ENCODE peak calls at places on chromosomes 3 and 15, in six cellular contexts. H, G, W, U, S and O are unnamed samples.

GRCh38 chr3:179973024-179973423 is 63.7 kb downstream of the PEX5L start:
- DNase-seq in H (no peak), G (no peak), W (no peak), U (no peak), S (no peak), O (no peak)

GRCh38 chr15:73782339-73782979 is 29.3 kb upstream of the INSYN1 start:
- DNase-seq in H (no peak), G (no peak), W (no peak), U (no peak), S (no peak), O (no peak)

GRCh38 chr15:60423540-60423939 is 25.8 kb upstream of the ANXA2 start:
- DNase-seq in H (no peak), G (peak; percentile 74), W (peak; percentile 56), U (peak; percentile 89), S (no peak), O (no peak)

GRCh38 chr15:57284535-57284934 is 91.8 kb upstream of the CGNL1 start:
- DNase-seq in H (no peak), G (no peak), W (no peak), U (no peak), S (no peak), O (no peak)

GRCh38 chr3:88235102-88235501 is 85.3 kb downstream of the C3orf38 start:
- DNase-seq in H (no peak), G (no peak), W (no peak), U (no peak), S (no peak), O (no peak)

GRCh38 chr3:128416578-128417150 is 50.0 kb downstream of the DNAJB8 start:
- DNase-seq in H (no peak), G (no peak), W (peak; percentile 1), U (peak; percentile 45), S (no peak), O (no peak)

GRCh38 chr3:57158813-57159678 is 6.1 kb downstream of the IL17RD start:
- DNase-seq in H (no peak), G (no peak), W (no peak), U (no peak), S (no peak), O (no peak)

GRCh38 chr3:53190659-53191058 is 29.6 kb downstream of the PRKCD start:
- DNase-seq in H (no peak), G (no peak), W (no peak), U (no peak), S (no peak), O (no peak)

GRCh38 chr3:49199900-49200281 is 28.5 kb downstream of the KLHDC8B start:
- DNase-seq in H (no peak), G (no peak), W (no peak), U (no peak), S (no peak), O (no peak)
- H3K4me3 ChIP-seq in H (peak overlapping the region; percentile 37), G (peak overlapping the region; percentile 30), W (peak overlapping the region; percentile 47), U (no peak overlapping the region), S (peak overlapping the region; percentile 63), O (no peak overlapping the region)

GRCh38 chr3:59542276-59542675 is 492.5 kb upstream of the CFAP20DC start:
- DNase-seq in H (no peak), G (no peak), W (no peak), U (no peak), S (no peak), O (no peak)

GRCh38 chr3:59535791-59536221 is 486.0 kb upstream of the CFAP20DC start:
- DNase-seq in H (no peak), G (peak; percentile 12), W (peak; percentile 23), U (peak; percentile 9), S (no peak), O (no peak)

GRCh38 chr3:59540696-59541095 is 490.9 kb upstream of the CFAP20DC start:
- DNase-seq in H (no peak), G (no peak), W (no peak), U (no peak), S (no peak), O (no peak)

GRCh38 chr3:59541352-59541751 is 491.5 kb upstream of the CFAP20DC start:
- DNase-seq in H (no peak), G (no peak), W (no peak), U (no peak), S (no peak), O (peak; percentile 62)

DNA sequence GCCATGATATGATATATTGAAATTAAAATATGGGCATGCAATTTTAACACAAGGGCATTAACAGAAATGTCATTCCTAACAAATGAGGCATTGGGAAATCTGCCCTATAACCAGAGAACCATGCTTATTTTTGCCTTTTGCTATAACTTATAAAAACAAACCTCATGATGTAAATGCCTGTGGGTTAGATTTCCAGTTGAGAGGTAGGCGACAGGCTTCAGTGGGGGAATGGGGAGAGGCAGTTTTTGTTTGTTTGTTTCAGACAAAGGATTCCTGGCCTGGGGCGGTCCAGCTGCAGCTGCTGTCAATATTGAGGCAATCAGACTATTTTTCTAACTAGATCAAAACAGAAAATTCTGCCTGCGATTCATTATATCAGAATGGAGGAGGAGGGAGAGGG is 490.4 kb upstream of the CFAP20DC start:
- DNase-seq in H (no peak), G (no peak), W (no peak), U (peak; percentile 39), S (no peak), O (no peak)
- TF ChIP-seq CTCF in H (no peak), G (no peak), W (no peak), U (no peak), S (no peak), O (no peak)

DNA sequence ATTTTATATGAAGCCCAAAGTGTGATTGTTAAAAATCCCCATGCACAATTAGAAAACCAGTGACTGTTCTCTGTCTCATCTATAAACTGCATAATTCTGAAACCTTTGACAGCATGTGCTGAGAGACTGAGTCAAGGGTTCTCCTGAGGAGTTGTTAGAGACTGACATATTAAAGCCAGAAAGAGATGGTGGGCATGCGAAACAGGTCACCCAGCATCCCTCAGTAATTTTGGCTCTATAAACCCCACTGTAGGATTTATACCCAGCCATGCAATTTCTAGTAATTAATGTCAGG is 3.6 kb downstream of the VGLL3 start:
- DNase-seq in H (no peak), G (no peak), W (no peak), U (no peak), S (no peak), O (no peak)
- H3K4me3 ChIP-seq in H (peak overlapping the region; percentile 16), G (peak overlapping the region; percentile 70), W (no peak overlapping the region), U (peak overlapping the region; percentile 97), S (no peak overlapping the region), O (no peak overlapping the region)

GRCh38 chr3:32556332-32556731 is 14.3 kb downstream of the DYNC1LI1 start:
- DNase-seq in H (no peak), G (no peak), W (no peak), U (no peak), S (no peak), O (no peak)
- TF ChIP-seq CTCF in H (no peak), G (no peak), W (no peak), U (no peak), S (no peak), O (no peak)

GRCh38 chr3:156551261-156551660 is 3.7 kb downstream of the SSR3 start:
- DNase-seq in H (no peak), G (no peak), W (no peak), U (no peak), S (no peak), O (no peak)
- H3K4me3 ChIP-seq in H (no peak overlapping the region), G (peak overlapping the region; percentile 92), W (no peak overlapping the region), U (no peak overlapping the region), S (no peak overlapping the region), O (no peak overlapping the region)